ENCODE peak calls at places on chromosomes 12 and 14, in seven cellular contexts. O is HCT116, V is K562, M is H1, S is SK-N-SH, E is HepG2, Z is GM12878. A is an unnamed sample.

GRCh38 chr12:46921754-46922113 is 95.9 kb upstream of the SLC38A4 start:
- DNase-seq in O (no peak), V (no peak), M (no peak), S (no peak), E (peak; percentile 42), Z (no peak), A (no peak)

GRCh38 chr12:20415641-20416040 is 47.3 kb downstream of the PDE3A start:
- DNase-seq in O (no peak), V (no peak), M (no peak), S (no peak), E (no peak), Z (no peak), A (no peak)

GRCh38 chr14:62015945-62016344 is 253.7 kb downstream of the SNAPC1 start:
- DNase-seq in O (no peak), V (no peak), M (no peak), S (no peak), E (no peak), Z (no peak), A (no peak)

GRCh38 chr12:109798691-109799090 is 34.5 kb downstream of the TRPV4 start:
- DNase-seq in O (no peak), V (no peak), M (no peak), S (no peak), E (no peak), Z (no peak), A (no peak)

GRCh38 chr12:108000111-108000510 is 129.0 kb upstream of the WSCD2 start:
- DNase-seq in O (no peak), V (no peak), M (no peak), S (no peak), E (no peak), Z (no peak), A (no peak)

GRCh38 chr12:54398218-54398617 is 13.7 kb upstream of the ZNF385A start:
- DNase-seq in O (no peak), V (no peak), M (no peak), S (no peak), E (no peak), Z (no peak), A (no peak)

GRCh38 chr14:68978550-68978911 is 571 bp downstream of the ACTN1 start:
- DNase-seq in O (no peak), V (peak; percentile 70), M (peak; percentile 88), S (peak; percentile 79), E (no peak), Z (no peak), A (peak; percentile 68)

GRCh38 chr14:92516344-92516965 is 2.9 kb downstream of the RIN3 start:
- DNase-seq in O (no peak), V (no peak), M (no peak), S (no peak), E (no peak), Z (no peak), A (no peak)

GRCh38 chr14:96627386-96627785 is 125.2 kb downstream of the PAPOLA start:
- DNase-seq in O (no peak), V (no peak), M (no peak), S (no peak), E (no peak), Z (no peak), A (no peak)

GRCh38 chr12:86600664-86601231 is 344.6 kb upstream of the MGAT4C start:
- DNase-seq in O (no peak), V (no peak), M (no peak), S (no peak), E (no peak), Z (no peak), A (no peak)

GRCh38 chr14:69853774-69854173 is 25.4 kb upstream of the SMOC1 start:
- DNase-seq in O (no peak), V (no peak), M (peak; percentile 24), S (no peak), E (no peak), Z (no peak), A (no peak)

GRCh38 chr14:68957688-68958248 is 21.3 kb downstream of the ACTN1 start:
- DNase-seq in O (no peak), V (no peak), M (no peak), S (no peak), E (no peak), Z (no peak), A (no peak)

GRCh38 chr12:130162771-130163460 is 652 bp downstream of the FZD10 start:
- DNase-seq in O (no peak), V (no peak), M (peak; percentile 65), S (peak; percentile 55), E (no peak), Z (no peak), A (no peak)

GRCh38 chr12:45762185-45763110 is 32.9 kb downstream of the ARID2 start:
- DNase-seq in O (peak; percentile 19), V (peak; percentile 55), M (no peak), S (peak; percentile 36), E (peak; percentile 28), Z (no peak), A (peak; percentile 22)

GRCh38 chr12:31859232-31859977 is 99.8 kb upstream of the RESF1 start:
- DNase-seq in O (no peak), V (no peak), M (no peak), S (no peak), E (no peak), Z (peak; percentile 63), A (no peak)
- TF ChIP-seq JUND in O (no peak), V (no peak), M (no peak), S (no peak), E (no peak), Z (no peak), A (no peak)

GRCh38 chr14:101115652-101116051 is 212.1 kb upstream of the RTL1 start:
- DNase-seq in O (no peak), V (no peak), M (peak; percentile 14), S (no peak), E (no peak), Z (no peak), A (no peak)

GRCh38 chr14:101114726-101115481 is 211.4 kb upstream of the RTL1 start:
- DNase-seq in O (no peak), V (no peak), M (peak; percentile 29), S (no peak), E (no peak), Z (no peak), A (no peak)

GRCh38 chr14:101113108-101113612 is 209.6 kb upstream of the RTL1 start:
- DNase-seq in O (no peak), V (no peak), M (peak; percentile 27), S (no peak), E (no peak), Z (no peak), A (no peak)

GRCh38 chr14:101112351-101113107 is 209.0 kb upstream of the RTL1 start:
- DNase-seq in O (no peak), V (no peak), M (peak; percentile 26), S (peak; percentile 20), E (no peak), Z (no peak), A (no peak)

DNA sequence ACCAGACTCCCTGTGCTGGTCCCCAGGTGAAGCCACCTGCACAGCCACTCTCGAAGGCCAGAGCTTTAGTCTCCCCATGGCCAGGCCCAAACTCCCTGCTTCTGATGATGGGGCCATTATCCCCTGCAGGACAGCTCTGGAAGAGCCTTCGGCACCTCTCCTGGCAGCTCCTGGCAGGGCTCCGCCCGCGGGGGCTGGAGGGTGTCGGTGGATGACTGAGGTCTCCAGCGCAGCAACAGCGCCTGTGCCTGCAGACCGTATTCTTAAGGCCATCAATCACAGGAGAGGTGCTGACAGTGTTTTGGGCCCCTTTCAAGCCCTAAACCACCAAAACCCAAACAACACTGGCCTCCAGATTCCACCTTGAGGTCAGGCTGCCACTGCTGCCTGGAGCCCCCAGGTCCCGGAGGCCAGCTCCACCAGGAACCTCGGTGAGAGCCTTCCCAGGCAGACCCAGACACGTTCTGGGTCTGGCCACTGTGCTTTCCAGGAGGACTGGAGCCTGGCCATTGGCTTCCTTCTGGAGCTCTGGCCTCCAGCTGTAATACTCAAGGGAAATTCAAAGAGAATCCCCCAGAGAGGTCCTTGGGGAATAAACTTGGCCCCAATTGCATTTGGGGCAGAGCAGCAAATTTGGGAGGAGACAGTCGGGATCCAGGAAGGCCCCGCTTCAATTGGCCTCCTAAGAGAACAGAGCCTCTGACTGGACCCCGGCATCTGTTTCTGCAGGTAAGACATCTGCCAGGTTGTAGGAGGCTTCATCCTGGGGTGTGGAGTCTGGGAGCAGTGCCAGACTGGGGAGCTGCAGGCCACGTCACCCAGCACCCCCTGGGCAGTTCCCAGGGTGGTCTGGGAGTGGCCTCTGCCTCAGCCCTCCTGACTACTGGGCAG is 210.6 kb upstream of the RTL1 start:
- DNase-seq in O (no peak), V (no peak), M (peak; percentile 33), S (peak; percentile 13), E (no peak), Z (no peak), A (no peak)
- TF ChIP-seq JUND in O (no peak), V (no peak), M (no peak), S (no peak), E (no peak), Z (no peak), A (no peak)

GRCh38 chr12:7498832-7499231 is 4.7 kb downstream of the CD163 start:
- DNase-seq in O (no peak), V (no peak), M (no peak), S (no peak), E (no peak), Z (no peak), A (no peak)
- TF ChIP-seq JUND in O (no peak), V (no peak), M (no peak), S (peak; percentile 85), E (no peak), Z (no peak), A (no peak)

DNA sequence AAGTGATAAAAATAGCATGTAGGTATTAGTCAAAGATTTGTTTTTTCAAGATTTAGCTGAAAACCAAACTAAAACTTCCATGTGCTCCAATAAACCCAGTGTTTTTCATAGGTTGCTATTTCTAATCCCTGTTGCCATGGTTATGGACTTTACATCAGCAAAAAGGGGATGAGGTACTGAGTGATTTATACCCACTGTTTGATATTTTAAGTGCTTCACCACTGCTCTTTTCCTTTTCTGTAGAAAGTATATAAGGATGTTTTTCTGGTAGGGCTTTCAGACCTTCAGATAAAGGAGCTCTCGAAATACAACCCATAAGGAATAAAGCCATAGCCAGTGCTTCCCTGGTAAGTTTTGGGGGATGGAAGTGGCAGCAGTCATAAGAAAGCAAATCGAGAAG is at the start of gene OTOGL:
- DNase-seq in O (no peak), V (no peak), M (no peak), S (no peak), E (no peak), Z (no peak), A (no peak)
- TF ChIP-seq JUND in O (no peak), V (no peak), M (no peak), S (no peak), E (no peak), Z (no peak), A (no peak)

GRCh38 chr12:18696971-18697602 is 40.7 kb downstream of the PLCZ1 start:
- DNase-seq in O (no peak), V (no peak), M (no peak), S (no peak), E (no peak), Z (no peak), A (no peak)
- TF ChIP-seq JUND in O (no peak), V (peak; percentile 25), M (no peak), S (peak; percentile 60), E (no peak), Z (no peak), A (no peak)

GRCh38 chr14:81137316-81137715 is 83.4 kb downstream of the GTF2A1 start:
- DNase-seq in O (no peak), V (no peak), M (no peak), S (peak; percentile 24), E (no peak), Z (no peak), A (no peak)
- TF ChIP-seq JUND in O (no peak), V (no peak), M (no peak), S (peak; percentile 30), E (no peak), Z (no peak), A (no peak)